ENCODE peak calls at places on chromosomes 7 and 10, in six cellular contexts. One of them, this sample, is unnamed.

GRCh38 chr7:32890553-32891045 is 961 bp downstream of the KBTBD2 start:
- DNase-seq in mesendoderm: peak; percentile 55
- DNase-seq in H9: no peak
- DNase-seq in IMR-90: peak; percentile 71
- DNase-seq in neuronal stem cell: no peak
- DNase-seq in mesenchymal stem cell: peak; percentile 90
- DNase-seq in this sample: no peak

GRCh38 chr7:13628231-13629001 is 361.1 kb downstream of the ETV1 start:
- DNase-seq in mesendoderm: peak; percentile 10
- DNase-seq in H9: no peak
- DNase-seq in IMR-90: peak; percentile 55
- DNase-seq in neuronal stem cell: no peak
- DNase-seq in mesenchymal stem cell: peak; percentile 67
- DNase-seq in this sample: no peak

GRCh38 chr7:23335141-23335540 is 36.0 kb downstream of the MALSU1 start:
- DNase-seq in mesendoderm: no peak
- DNase-seq in H9: no peak
- DNase-seq in IMR-90: no peak
- DNase-seq in neuronal stem cell: no peak
- DNase-seq in mesenchymal stem cell: no peak
- DNase-seq in this sample: no peak

GRCh38 chr7:137879357-137880158 is 32.8 kb upstream of the DGKI start:
- DNase-seq in mesendoderm: peak; percentile 41
- DNase-seq in H9: peak; percentile 66
- DNase-seq in IMR-90: peak; percentile 61
- DNase-seq in neuronal stem cell: no peak
- DNase-seq in mesenchymal stem cell: no peak
- DNase-seq in this sample: no peak

GRCh38 chr10:13627459-13628310 is 40.9 kb downstream of the PRPF18 start:
- DNase-seq in mesendoderm: peak; percentile 22
- DNase-seq in H9: no peak
- DNase-seq in IMR-90: no peak
- DNase-seq in neuronal stem cell: no peak
- DNase-seq in mesenchymal stem cell: no peak
- DNase-seq in this sample: no peak

GRCh38 chr7:36683695-36684357 is 40.5 kb downstream of the AOAH start:
- DNase-seq in mesendoderm: no peak
- DNase-seq in H9: no peak
- DNase-seq in IMR-90: no peak
- DNase-seq in neuronal stem cell: no peak
- DNase-seq in mesenchymal stem cell: no peak
- DNase-seq in this sample: no peak

GRCh38 chr10:5530846-5531557 is 6.2 kb downstream of the CALML3 start:
- DNase-seq in mesendoderm: no peak
- DNase-seq in H9: no peak
- DNase-seq in IMR-90: no peak
- DNase-seq in neuronal stem cell: no peak
- DNase-seq in mesenchymal stem cell: no peak
- DNase-seq in this sample: no peak

GRCh38 chr7:100965723-100966541 is 3.4 kb upstream of the MUC12 start:
- DNase-seq in mesendoderm: peak; percentile 99
- DNase-seq in H9: peak; percentile 99
- DNase-seq in IMR-90: no peak
- DNase-seq in neuronal stem cell: peak; percentile 98
- DNase-seq in mesenchymal stem cell: peak; percentile 61
- DNase-seq in this sample: peak; percentile 100

GRCh38 chr7:148773344-148773743 is 74.6 kb downstream of the CUL1 start:
- DNase-seq in mesendoderm: peak; percentile 63
- DNase-seq in H9: no peak
- DNase-seq in IMR-90: no peak
- DNase-seq in neuronal stem cell: no peak
- DNase-seq in mesenchymal stem cell: peak; percentile 58
- DNase-seq in this sample: no peak

GRCh38 chr10:89332092-89332633 is 4.4 kb downstream of the IFIT3 start:
- DNase-seq in mesendoderm: no peak
- DNase-seq in H9: no peak
- DNase-seq in IMR-90: peak; percentile 78
- DNase-seq in neuronal stem cell: no peak
- DNase-seq in mesenchymal stem cell: peak; percentile 91
- DNase-seq in this sample: no peak

GRCh38 chr10:104581884-104582603 is 59.0 kb upstream of the SORCS3 start:
- DNase-seq in mesendoderm: no peak
- DNase-seq in H9: no peak
- DNase-seq in IMR-90: peak; percentile 55
- DNase-seq in neuronal stem cell: no peak
- DNase-seq in mesenchymal stem cell: no peak
- DNase-seq in this sample: no peak

GRCh38 chr7:138014686-138015085 is 12.8 kb upstream of the CREB3L2 start:
- DNase-seq in mesendoderm: peak; percentile 97
- DNase-seq in H9: no peak
- DNase-seq in IMR-90: no peak
- DNase-seq in neuronal stem cell: no peak
- DNase-seq in mesenchymal stem cell: no peak
- DNase-seq in this sample: no peak

GRCh38 chr10:60604356-60604755 is 173.9 kb upstream of the CDK1 start:
- DNase-seq in mesendoderm: no peak
- DNase-seq in H9: no peak
- DNase-seq in IMR-90: no peak
- DNase-seq in neuronal stem cell: no peak
- DNase-seq in mesenchymal stem cell: peak; percentile 24
- DNase-seq in this sample: no peak

GRCh38 chr7:618539-619355 is 99.1 kb upstream of the PDGFA start:
- DNase-seq in mesendoderm: no peak
- DNase-seq in H9: no peak
- DNase-seq in IMR-90: peak; percentile 26
- DNase-seq in neuronal stem cell: no peak
- DNase-seq in mesenchymal stem cell: peak; percentile 50
- DNase-seq in this sample: no peak

GRCh38 chr7:158362912-158363905 is 224.4 kb downstream of the PTPRN2 start:
- DNase-seq in mesendoderm: peak; percentile 51
- DNase-seq in H9: peak; percentile 71
- DNase-seq in IMR-90: no peak
- DNase-seq in neuronal stem cell: peak; percentile 56
- DNase-seq in mesenchymal stem cell: no peak
- DNase-seq in this sample: peak; percentile 83

GRCh38 chr7:51138121-51139085 is 178.2 kb downstream of the COBL start:
- DNase-seq in mesendoderm: no peak
- DNase-seq in H9: no peak
- DNase-seq in IMR-90: no peak
- DNase-seq in neuronal stem cell: no peak
- DNase-seq in mesenchymal stem cell: no peak
- DNase-seq in this sample: peak; percentile 24

GRCh38 chr7:150323682-150324365 is 479 bp upstream of the ACTR3C start:
- DNase-seq in mesendoderm: no peak
- DNase-seq in H9: no peak
- DNase-seq in IMR-90: no peak
- DNase-seq in neuronal stem cell: no peak
- DNase-seq in mesenchymal stem cell: no peak
- DNase-seq in this sample: no peak

GRCh38 chr10:109982123-109982522 is 25.7 kb upstream of the ADD3 start:
- DNase-seq in mesendoderm: no peak
- DNase-seq in H9: no peak
- DNase-seq in IMR-90: no peak
- DNase-seq in neuronal stem cell: no peak
- DNase-seq in mesenchymal stem cell: no peak
- DNase-seq in this sample: no peak

GRCh38 chr10:129888784-129889616 is 75.1 kb downstream of the EBF3 start:
- DNase-seq in mesendoderm: peak; percentile 86
- DNase-seq in H9: peak; percentile 93
- DNase-seq in IMR-90: peak; percentile 15
- DNase-seq in neuronal stem cell: peak; percentile 46
- DNase-seq in mesenchymal stem cell: peak; percentile 44
- DNase-seq in this sample: peak; percentile 65

GRCh38 chr10:14072541-14072940 is 258.2 kb downstream of the FRMD4A start:
- DNase-seq in mesendoderm: no peak
- DNase-seq in H9: no peak
- DNase-seq in IMR-90: no peak
- DNase-seq in neuronal stem cell: no peak
- DNase-seq in mesenchymal stem cell: no peak
- DNase-seq in this sample: no peak

GRCh38 chr10:80413152-80413996 is 5.0 kb downstream of the PRXL2A start:
- DNase-seq in mesendoderm: no peak
- DNase-seq in H9: no peak
- DNase-seq in IMR-90: peak; percentile 44
- DNase-seq in neuronal stem cell: no peak
- DNase-seq in mesenchymal stem cell: peak; percentile 96
- DNase-seq in this sample: no peak

GRCh38 chr7:1669954-1670893 is at the start of gene ELFN1:
- DNase-seq in mesendoderm: peak; percentile 85
- DNase-seq in H9: peak; percentile 83
- DNase-seq in IMR-90: peak; percentile 36
- DNase-seq in neuronal stem cell: peak; percentile 87
- DNase-seq in mesenchymal stem cell: no peak
- DNase-seq in this sample: peak; percentile 82

GRCh38 chr10:5564537-5565204 is 39.9 kb downstream of the CALML3 start:
- DNase-seq in mesendoderm: no peak
- DNase-seq in H9: no peak
- DNase-seq in IMR-90: no peak
- DNase-seq in neuronal stem cell: no peak
- DNase-seq in mesenchymal stem cell: no peak
- DNase-seq in this sample: no peak

GRCh38 chr10:58393317-58393716 is 8.1 kb downstream of the TFAM start:
- DNase-seq in mesendoderm: no peak
- DNase-seq in H9: no peak
- DNase-seq in IMR-90: peak; percentile 8
- DNase-seq in neuronal stem cell: no peak
- DNase-seq in mesenchymal stem cell: peak; percentile 30
- DNase-seq in this sample: no peak

GRCh38 chr10:94403034-94403822 is 887 bp downstream of the TBC1D12 start:
- DNase-seq in mesendoderm: peak; percentile 66
- DNase-seq in H9: peak; percentile 47
- DNase-seq in IMR-90: peak; percentile 67
- DNase-seq in neuronal stem cell: peak; percentile 21
- DNase-seq in mesenchymal stem cell: peak; percentile 88
- DNase-seq in this sample: no peak

GRCh38 chr7:129798616-129799349 is 154.0 kb downstream of the UBE2H start:
- DNase-seq in mesendoderm: no peak
- DNase-seq in H9: no peak
- DNase-seq in IMR-90: no peak
- DNase-seq in neuronal stem cell: no peak
- DNase-seq in mesenchymal stem cell: no peak
- DNase-seq in this sample: no peak

GRCh38 chr10:58081353-58081752 is 186.3 kb downstream of the IPMK start:
- DNase-seq in mesendoderm: no peak
- DNase-seq in H9: no peak
- DNase-seq in IMR-90: no peak
- DNase-seq in neuronal stem cell: no peak
- DNase-seq in mesenchymal stem cell: no peak
- DNase-seq in this sample: no peak

DNA sequence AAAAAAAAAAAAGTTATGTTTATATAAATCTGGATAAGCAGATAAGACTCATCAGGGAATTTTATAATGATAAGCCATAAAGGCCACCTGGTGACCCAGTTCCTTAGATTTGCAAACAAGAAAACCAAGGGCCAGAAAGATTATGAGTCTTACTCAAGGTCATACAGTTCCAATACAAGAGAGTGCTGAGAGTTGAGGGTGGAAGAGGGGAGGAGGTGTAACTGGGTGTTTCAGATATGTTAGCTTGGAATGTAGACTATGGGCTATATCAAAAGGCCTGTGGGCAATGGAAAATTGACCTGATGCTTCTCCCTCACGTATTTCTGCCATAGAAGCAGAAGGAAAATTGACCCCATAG is 969.6 kb downstream of the KCNMA1 start:
- DNase-seq in mesendoderm: no peak
- DNase-seq in H9: no peak
- DNase-seq in IMR-90: no peak
- DNase-seq in neuronal stem cell: no peak
- DNase-seq in mesenchymal stem cell: no peak
- DNase-seq in this sample: no peak
- H2BK15ac ChIP-seq in mesendoderm: no peak overlapping the region
- H2BK15ac ChIP-seq in H9: no peak overlapping the region
- H2BK15ac ChIP-seq in IMR-90: no peak overlapping the region
- H2BK15ac ChIP-seq in neuronal stem cell: no peak overlapping the region
- H2BK15ac ChIP-seq in mesenchymal stem cell: no peak overlapping the region
- H2BK15ac ChIP-seq in this sample: no peak overlapping the region

GRCh38 chr7:17139081-17139480 is 159.4 kb upstream of the AHR start:
- DNase-seq in mesendoderm: no peak
- DNase-seq in H9: no peak
- DNase-seq in IMR-90: no peak
- DNase-seq in neuronal stem cell: no peak
- DNase-seq in mesenchymal stem cell: no peak
- DNase-seq in this sample: no peak
- H2BK15ac ChIP-seq in mesendoderm: peak overlapping the region; percentile 57
- H2BK15ac ChIP-seq in H9: no peak overlapping the region
- H2BK15ac ChIP-seq in IMR-90: no peak overlapping the region
- H2BK15ac ChIP-seq in neuronal stem cell: no peak overlapping the region
- H2BK15ac ChIP-seq in mesenchymal stem cell: no peak overlapping the region
- H2BK15ac ChIP-seq in this sample: no peak overlapping the region

GRCh38 chr7:132690174-132690573 is 113.9 kb upstream of the PLXNA4 start:
- DNase-seq in mesendoderm: no peak
- DNase-seq in H9: no peak
- DNase-seq in IMR-90: no peak
- DNase-seq in neuronal stem cell: no peak
- DNase-seq in mesenchymal stem cell: no peak
- DNase-seq in this sample: no peak

GRCh38 chr7:132687016-132687415 is 110.7 kb upstream of the PLXNA4 start:
- DNase-seq in mesendoderm: no peak
- DNase-seq in H9: no peak
- DNase-seq in IMR-90: no peak
- DNase-seq in neuronal stem cell: no peak
- DNase-seq in mesenchymal stem cell: no peak
- DNase-seq in this sample: no peak

GRCh38 chr7:132685301-132685700 is 109.0 kb upstream of the PLXNA4 start:
- DNase-seq in mesendoderm: peak; percentile 19
- DNase-seq in H9: peak; percentile 43
- DNase-seq in IMR-90: no peak
- DNase-seq in neuronal stem cell: no peak
- DNase-seq in mesenchymal stem cell: no peak
- DNase-seq in this sample: no peak

GRCh38 chr7:132683967-132684690 is 107.9 kb upstream of the PLXNA4 start:
- DNase-seq in mesendoderm: no peak
- DNase-seq in H9: no peak
- DNase-seq in IMR-90: no peak
- DNase-seq in neuronal stem cell: no peak
- DNase-seq in mesenchymal stem cell: no peak
- DNase-seq in this sample: no peak

DNA sequence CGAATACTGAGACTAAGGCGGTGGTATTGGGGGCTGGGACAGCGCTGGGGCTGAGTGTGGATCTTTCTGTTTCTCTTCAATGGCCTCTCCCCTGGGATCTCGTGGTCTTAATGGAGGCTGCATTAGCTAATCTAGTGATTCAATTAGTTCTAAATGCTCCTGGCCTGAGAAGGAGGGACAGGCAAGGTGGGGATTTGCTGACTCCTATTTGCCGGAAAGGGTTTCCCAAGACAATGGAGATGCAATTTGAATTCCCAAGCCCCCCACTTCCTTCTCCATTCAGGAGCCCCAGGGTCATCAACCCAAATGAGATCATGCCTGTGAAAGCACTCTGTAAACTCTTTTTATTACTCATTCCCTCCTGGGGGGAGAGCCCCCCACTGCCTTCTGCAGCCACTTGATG is 111.7 kb upstream of the PLXNA4 start:
- DNase-seq in mesendoderm: peak; percentile 55
- DNase-seq in H9: peak; percentile 56
- DNase-seq in IMR-90: no peak
- DNase-seq in neuronal stem cell: no peak
- DNase-seq in mesenchymal stem cell: no peak
- DNase-seq in this sample: peak; percentile 49
- H2BK15ac ChIP-seq in mesendoderm: no peak overlapping the region
- H2BK15ac ChIP-seq in H9: no peak overlapping the region
- H2BK15ac ChIP-seq in IMR-90: no peak overlapping the region
- H2BK15ac ChIP-seq in neuronal stem cell: no peak overlapping the region
- H2BK15ac ChIP-seq in mesenchymal stem cell: no peak overlapping the region
- H2BK15ac ChIP-seq in this sample: no peak overlapping the region

GRCh38 chr7:109375857-109376256 is 806.2 kb downstream of the DNAJB9 start:
- DNase-seq in mesendoderm: no peak
- DNase-seq in H9: no peak
- DNase-seq in IMR-90: no peak
- DNase-seq in neuronal stem cell: no peak
- DNase-seq in mesenchymal stem cell: no peak
- DNase-seq in this sample: no peak
- H2BK15ac ChIP-seq in mesendoderm: no peak overlapping the region
- H2BK15ac ChIP-seq in H9: no peak overlapping the region
- H2BK15ac ChIP-seq in IMR-90: no peak overlapping the region
- H2BK15ac ChIP-seq in neuronal stem cell: no peak overlapping the region
- H2BK15ac ChIP-seq in mesenchymal stem cell: no peak overlapping the region
- H2BK15ac ChIP-seq in this sample: no peak overlapping the region

This sample was measured in H1.